ENCODE peak calls at places on chromosome X, in ten cellular contexts. A is activated gamma-delta T cell treated with Interleukin-2 at 50 U/mL for 16 hours, T is kidney tubule cell, I is C1 segment of cervical spinal cord, B is uterus, F is HEK293T, X is NT2/D1, E is fibroblast of lung, Q is neural crest cell, W is NCI-H2171 treated with DMSO at 0.1 percent for 48 hours. C is an unnamed sample.

GRCh38 chrX:31420711-31421151 is 348.9 kb upstream of the FTHL17 start:
- DNase-seq in T (peak; percentile 88), W (no peak), A (no peak), Q (no peak), F (no peak), I (no peak), X (no peak), B (no peak), E (peak; percentile 25), C (no peak)

GRCh38 chrX:97504435-97504834 is 620.7 kb downstream of the RPA4 start:
- DNase-seq in A (no peak), F (no peak), T (no peak), Q (no peak), X (peak; percentile 56), W (no peak), E (no peak), I (no peak), B (no peak), C (no peak)

GRCh38 chrX:1500701-1501624 is 36.0 kb downstream of the P2RY8 start:
- DNase-seq in A (no peak), B (no peak), I (no peak), W (no peak), T (no peak), Q (no peak), E (no peak), X (no peak), F (no peak), C (no peak)

GRCh38 chrX:74449322-74449936 is 28.1 kb downstream of the SLC16A2 start:
- DNase-seq in I (no peak), X (no peak), B (no peak), W (peak; percentile 61), T (peak; percentile 78), A (peak; percentile 5), E (no peak), Q (no peak), F (no peak), C (no peak)

GRCh38 chrX:111503594-111503993 is 7.9 kb upstream of the SERTM2 start:
- DNase-seq in B (no peak), I (no peak), F (no peak), Q (no peak), A (no peak), T (no peak), X (no peak), E (no peak), W (no peak), C (no peak)

GRCh38 chrX:21721175-21721574 is 36.7 kb downstream of the SMPX start:
- DNase-seq in F (no peak), I (no peak), Q (no peak), W (no peak), B (no peak), A (no peak), E (no peak), X (no peak), T (no peak), C (no peak)

GRCh38 chrX:107551546-107551945 is 76.8 kb upstream of the PRPS1 start:
- DNase-seq in Q (no peak), F (no peak), W (peak; percentile 10), T (no peak), A (no peak), X (no peak), E (no peak), I (peak; percentile 8), B (no peak), C (no peak)

GRCh38 chrX:8341814-8342590 is 122.6 kb upstream of the VCX3B start:
- DNase-seq in E (no peak), A (no peak), W (no peak), T (peak; percentile 68), X (no peak), B (no peak), Q (no peak), F (no peak), I (no peak), C (no peak)

GRCh38 chrX:74420194-74421035 is 878 bp upstream of the SLC16A2 start:
- DNase-seq in F (peak; percentile 58), A (peak; percentile 6), B (peak; percentile 78), T (peak; percentile 69), Q (peak; percentile 26), W (peak; percentile 45), I (peak; percentile 8), X (no peak), E (peak; percentile 56), C (no peak)